ENCODE peak calls at places on chromosomes 11 and 22, in six cellular contexts. M, K, L, N, W and S are unnamed samples.

GRCh38 chr11:19631657-19632325 is 80.8 kb upstream of the NAV2 start:
- DNase-seq in M (no peak), K (no peak), L (no peak), N (no peak), W (no peak), S (no peak)

GRCh38 chr11:13101836-13102574 is 92.9 kb downstream of the RASSF10 start:
- DNase-seq in M (no peak), K (no peak), L (no peak), N (no peak), W (no peak), S (no peak)

GRCh38 chr11:108498046-108498815 is at the start of gene POGLUT3:
- DNase-seq in M (peak), K (peak), L (peak), N (no peak), W (peak), S (peak)

GRCh38 chr11:126282742-126283591 is at the start of gene TIRAP:
- DNase-seq in M (peak), K (peak), L (peak), N (peak), W (peak), S (peak)

GRCh38 chr11:111565111-111565720 is 24.7 kb downstream of the LAYN start:
- DNase-seq in M (peak), K (peak), L (peak), N (peak), W (peak), S (no peak)

GRCh38 chr11:74009675-74010305 is 905 bp upstream of the UCP3 start:
- DNase-seq in M (peak), K (no peak), L (no peak), N (no peak), W (no peak), S (no peak)

GRCh38 chr11:130157840-130158239 is 1.7 kb upstream of the ST14 start:
- DNase-seq in M (no peak), K (no peak), L (no peak), N (no peak), W (no peak), S (no peak)

GRCh38 chr22:42399315-42400271 is 32.6 kb downstream of the NFAM1 start:
- DNase-seq in M (no peak), K (no peak), L (peak), N (no peak), W (peak), S (peak)